ENCODE peak calls at places on chromosomes 12 and 14, in four cellular contexts. D is heart left ventricle; J is effector memory CD4-positive, alpha-beta T cell; T is naive thymus-derived CD4-positive, alpha-beta T cell. I is an unnamed sample.

GRCh38 chr14:65016461-65016860 is 29.8 kb downstream of the FNTB start:
- DNase-seq in D (no peak), J (no peak), T (no peak), I (no peak)

GRCh38 chr14:54182419-54183040 is 214.3 kb upstream of the CDKN3 start:
- DNase-seq in D (no peak), J (no peak), T (no peak), I (no peak)

GRCh38 chr14:61603736-61604135 is 91.6 kb upstream of the HIF1A start:
- DNase-seq in D (no peak), J (no peak), T (no peak), I (no peak)

GRCh38 chr14:65817011-65817410 is 404.5 kb downstream of the FUT8 start:
- DNase-seq in D (no peak), J (no peak), T (no peak), I (no peak)

GRCh38 chr14:61461808-61462275 is 140.5 kb downstream of the PRKCH start:
- DNase-seq in D (no peak), J (peak), T (peak), I (no peak)

GRCh38 chr12:53053223-53054111 is 3.6 kb downstream of the TNS2 start:
- DNase-seq in D (peak), J (peak), T (peak), I (peak)

GRCh38 chr14:22614240-22614799 is 16.2 kb downstream of the ABHD4 start:
- DNase-seq in D (no peak), J (no peak), T (no peak), I (no peak)

GRCh38 chr12:63151061-63151897 is at the start of gene AVPR1A:
- DNase-seq in D (peak), J (no peak), T (no peak), I (no peak)

GRCh38 chr14:100409016-100409385 is 85.9 kb downstream of the SLC25A47 start:
- DNase-seq in D (no peak), J (no peak), T (no peak), I (no peak)

GRCh38 chr12:4997939-4998338 is 45.7 kb upstream of the KCNA5 start:
- DNase-seq in D (peak), J (no peak), T (no peak), I (no peak)

GRCh38 chr14:71497645-71498086 is 434.6 kb upstream of the RGS6 start:
- DNase-seq in D (no peak), J (no peak), T (no peak), I (no peak)

GRCh38 chr12:131471271-131471905 is 239.5 kb upstream of the SFSWAP start:
- DNase-seq in D (no peak), J (no peak), T (no peak), I (peak)

GRCh38 chr12:109937371-109937770 is 37.3 kb downstream of the TCHP start:
- DNase-seq in D (no peak), J (no peak), T (no peak), I (no peak)

GRCh38 chr14:25006961-25007795 is 42.8 kb downstream of the STXBP6 start:
- DNase-seq in D (no peak), J (no peak), T (no peak), I (no peak)

GRCh38 chr12:123782997-123783792 is 21.1 kb downstream of the DNAH10 start:
- DNase-seq in D (no peak), J (no peak), T (no peak), I (no peak)

GRCh38 chr14:105486974-105487448 is 325 bp downstream of the CRIP1 start:
- DNase-seq in D (peak), J (peak), T (no peak), I (no peak)

GRCh38 chr14:81855007-81855406 is 321.4 kb upstream of the SEL1L start:
- DNase-seq in D (no peak), J (no peak), T (no peak), I (no peak)

GRCh38 chr12:91778938-91779400 is 366.7 kb downstream of the BTG1 start:
- DNase-seq in D (peak), J (peak), T (peak), I (peak)

GRCh38 chr12:128425883-128426282 is 158.9 kb downstream of the TMEM132C start:
- DNase-seq in D (no peak), J (no peak), T (no peak), I (no peak)

GRCh38 chr12:48336066-48336465 is 14.7 kb downstream of the ZNF641 start:
- DNase-seq in D (no peak), J (no peak), T (no peak), I (no peak)

GRCh38 chr12:104079024-104079423 is 14.7 kb downstream of the HCFC2 start:
- DNase-seq in D (no peak), J (no peak), T (no peak), I (no peak)

GRCh38 chr12:104072099-104072498 is 7.8 kb downstream of the HCFC2 start:
- DNase-seq in D (no peak), J (no peak), T (no peak), I (no peak)

DNA sequence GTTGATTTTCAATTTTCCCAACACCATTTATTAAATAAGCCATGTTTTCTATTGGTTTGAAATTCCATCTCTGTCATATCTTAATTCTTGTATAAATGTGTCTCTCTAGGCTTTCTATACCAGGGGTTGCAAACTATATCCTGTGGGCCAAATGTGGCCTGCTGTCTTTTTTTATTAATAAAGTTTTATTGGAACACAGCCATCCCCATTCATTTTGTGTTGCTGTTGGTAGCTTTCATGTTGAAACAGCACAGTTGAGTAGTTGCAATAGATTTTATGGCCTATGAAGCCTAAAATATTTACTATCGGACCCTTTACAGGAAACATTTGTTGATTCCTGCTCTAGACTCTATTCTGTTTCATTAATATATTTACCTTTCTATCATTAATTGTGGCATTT is 9.4 kb downstream of the HCFC2 start:
- DNase-seq in D (no peak), J (no peak), T (no peak), I (no peak)
- H3K27ac ChIP-seq in D (no peak), J (no peak), T (no peak), I (no peak)

GRCh38 chr14:76551906-76552305 is 176.0 kb downstream of the ESRRB start:
- DNase-seq in D (no peak), J (no peak), T (no peak), I (no peak)

GRCh38 chr14:76550534-76550933 is 174.6 kb downstream of the ESRRB start:
- DNase-seq in D (no peak), J (no peak), T (no peak), I (no peak)

GRCh38 chr14:76546426-76547221 is 170.7 kb downstream of the ESRRB start:
- DNase-seq in D (no peak), J (no peak), T (no peak), I (no peak)

GRCh38 chr14:76551116-76551515 is 175.2 kb downstream of the ESRRB start:
- DNase-seq in D (no peak), J (no peak), T (no peak), I (no peak)
- H3K27ac ChIP-seq in D (no peak), J (no peak), T (no peak), I (no peak)

GRCh38 chr14:92449404-92449975 is 64.1 kb upstream of the RIN3 start:
- DNase-seq in D (no peak), J (no peak), T (no peak), I (no peak)
- H3K27ac ChIP-seq in D (no peak), J (no peak), T (no peak), I (no peak)

DNA sequence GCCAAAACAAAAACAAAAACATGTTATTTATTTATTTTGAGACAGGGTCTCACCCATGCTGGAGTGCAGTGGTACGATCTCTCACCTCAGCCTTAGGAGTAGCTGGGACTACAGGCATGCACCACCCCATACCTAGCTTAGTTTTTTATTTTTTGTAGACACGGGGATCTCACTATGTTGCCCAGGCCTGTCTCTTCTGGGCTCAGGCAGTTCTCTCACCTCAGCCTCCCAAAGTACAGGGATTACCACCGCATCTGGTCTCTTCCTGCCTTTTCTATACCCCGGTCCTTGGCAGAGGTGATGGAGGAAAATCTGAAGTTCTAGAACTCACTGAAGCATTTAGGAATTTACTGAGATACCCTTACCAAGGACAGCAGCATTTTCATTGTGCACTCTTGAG is 6.8 kb upstream of the IRF2BPL start:
- DNase-seq in D (no peak), J (no peak), T (no peak), I (no peak)
- H3K27ac ChIP-seq in D (no peak), J (no peak), T (peak), I (peak)

GRCh38 chr12:6463211-6463610 is 7.3 kb downstream of the VAMP1 start:
- DNase-seq in D (no peak), J (no peak), T (peak), I (no peak)

GRCh38 chr12:6463858-6464257 is 6.6 kb downstream of the VAMP1 start:
- DNase-seq in D (no peak), J (no peak), T (no peak), I (no peak)

GRCh38 chr12:6460751-6461371 is 9.0 kb downstream of the TAPBPL start:
- DNase-seq in D (no peak), J (no peak), T (peak), I (no peak)

GRCh38 chr12:6462234-6462995 is 8.1 kb downstream of the VAMP1 start:
- DNase-seq in D (no peak), J (no peak), T (no peak), I (no peak)

DNA sequence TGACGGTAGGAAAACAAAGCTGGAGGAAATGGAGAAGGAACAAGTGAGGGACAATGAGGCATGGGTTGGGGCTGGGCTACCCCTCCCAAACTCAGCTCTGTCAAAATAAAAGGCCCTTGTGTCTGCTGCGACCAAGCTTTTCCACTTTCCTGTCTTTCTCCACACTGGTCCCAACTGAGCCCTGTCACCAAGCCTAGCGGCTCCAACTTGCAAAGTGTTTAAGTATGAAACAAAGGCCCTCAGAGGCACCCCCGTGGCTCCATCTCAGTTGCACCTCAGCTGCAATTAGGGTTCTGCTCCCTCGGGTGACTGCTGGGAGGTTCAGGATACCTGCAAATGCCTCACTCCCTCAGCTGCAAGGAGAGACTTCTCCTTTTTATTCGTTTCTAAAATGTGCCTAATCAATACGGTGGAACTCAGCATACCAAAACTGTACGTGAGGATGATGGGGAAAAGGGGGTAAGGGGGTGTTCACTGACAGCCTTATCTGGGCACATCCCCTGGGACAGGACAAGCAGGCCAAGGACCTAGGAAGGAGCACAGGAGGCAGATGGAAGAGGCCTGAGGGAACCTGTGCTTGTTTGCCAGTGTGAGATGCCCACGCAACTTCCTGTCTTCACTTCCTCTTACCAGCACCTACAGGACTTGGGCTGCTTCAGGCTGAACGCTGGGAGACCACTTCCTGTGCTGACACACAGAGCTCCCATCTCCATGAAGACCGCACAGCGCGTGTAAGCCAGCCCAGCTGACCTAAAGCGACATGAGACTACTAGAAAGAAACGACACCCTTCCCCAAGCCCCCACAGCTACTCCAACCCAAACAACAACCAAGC is 8.9 kb downstream of the VAMP1 start:
- DNase-seq in D (peak), J (peak), T (peak), I (peak)
- H3K27ac ChIP-seq in D (no peak), J (peak), T (peak), I (peak)